ENCODE peak calls at places on chromosomes 6 and 20, in eight cellular contexts. C, Q, V, Z, P, B, H and F are unnamed samples.

GRCh38 chr6:25537349-25538018 is 114.5 kb upstream of the SCGN start:
- DNase-seq in C (no peak), Q (no peak), V (no peak), Z (no peak), P (no peak), B (no peak), H (no peak), F (no peak)

GRCh38 chr6:3869632-3870527 is 20.7 kb downstream of the FAM50B start:
- DNase-seq in C (no peak), Q (no peak), V (no peak), Z (peak; percentile 19), P (no peak), B (no peak), H (peak; percentile 65), F (no peak)

GRCh38 chr6:51640016-51640415 is 447.4 kb downstream of the PKHD1 start:
- DNase-seq in C (no peak), Q (no peak), V (no peak), Z (no peak), P (no peak), B (no peak), H (no peak), F (no peak)

GRCh38 chr6:105616521-105616920 is 213.6 kb upstream of the PREP start:
- DNase-seq in C (no peak), Q (no peak), V (no peak), Z (no peak), P (no peak), B (no peak), H (no peak), F (no peak)

GRCh38 chr20:21104466-21104761 is 1.7 kb downstream of the LINC00237 start:
- DNase-seq in C (no peak), Q (no peak), V (no peak), Z (no peak), P (no peak), B (no peak), H (no peak), F (no peak)

GRCh38 chr6:2900221-2900807 is 2.8 kb downstream of the SERPINB9 start:
- DNase-seq in C (no peak), Q (no peak), V (no peak), Z (no peak), P (no peak), B (no peak), H (no peak), F (no peak)

GRCh38 chr20:32479012-32479411 is 106.1 kb downstream of the NOL4L start:
- DNase-seq in C (no peak), Q (no peak), V (no peak), Z (no peak), P (no peak), B (no peak), H (no peak), F (peak; percentile 41)

GRCh38 chr6:8064638-8065518 is 689 bp upstream of the BLOC1S5 start:
- DNase-seq in C (no peak), Q (no peak), V (no peak), Z (no peak), P (no peak), B (no peak), H (no peak), F (no peak)

GRCh38 chr20:32017711-32018251 is 7.5 kb downstream of the CCM2L start:
- DNase-seq in C (peak; percentile 85), Q (peak; percentile 79), V (peak; percentile 34), Z (peak; percentile 54), P (peak; percentile 81), B (peak; percentile 60), H (peak; percentile 72), F (peak; percentile 79)

GRCh38 chr6:72212686-72213085 is 326.3 kb downstream of the RIMS1 start:
- DNase-seq in C (no peak), Q (no peak), V (no peak), Z (no peak), P (no peak), B (no peak), H (no peak), F (no peak)

GRCh38 chr6:151738267-151738666 is 69.2 kb upstream of the ESR1 start:
- DNase-seq in C (no peak), Q (no peak), V (no peak), Z (no peak), P (no peak), B (no peak), H (no peak), F (no peak)

GRCh38 chr6:113449051-113449450 is 408.1 kb upstream of the MARCKS start:
- DNase-seq in C (no peak), Q (peak; percentile 45), V (no peak), Z (no peak), P (no peak), B (no peak), H (no peak), F (no peak)

GRCh38 chr6:44701038-44701636 is 313.6 kb downstream of the CDC5L start:
- DNase-seq in C (no peak), Q (no peak), V (no peak), Z (no peak), P (no peak), B (no peak), H (no peak), F (no peak)

GRCh38 chr6:43621836-43622180 is 7.3 kb downstream of the GTPBP2 start:
- DNase-seq in C (no peak), Q (no peak), V (no peak), Z (no peak), P (no peak), B (no peak), H (no peak), F (no peak)

GRCh38 chr6:30981942-30982772 is 1.4 kb upstream of the MUC21 start:
- DNase-seq in C (no peak), Q (no peak), V (peak; percentile 27), Z (no peak), P (peak; percentile 46), B (peak; percentile 24), H (peak; percentile 52), F (no peak)

GRCh38 chr20:35742741-35743523 is 872 bp upstream of the RBM39 start:
- DNase-seq in C (no peak), Q (no peak), V (no peak), Z (no peak), P (no peak), B (no peak), H (no peak), F (no peak)

GRCh38 chr6:99282479-99283062 is 66.9 kb downstream of the FAXC start:
- DNase-seq in C (no peak), Q (peak; percentile 7), V (no peak), Z (no peak), P (no peak), B (no peak), H (no peak), F (no peak)

DNA sequence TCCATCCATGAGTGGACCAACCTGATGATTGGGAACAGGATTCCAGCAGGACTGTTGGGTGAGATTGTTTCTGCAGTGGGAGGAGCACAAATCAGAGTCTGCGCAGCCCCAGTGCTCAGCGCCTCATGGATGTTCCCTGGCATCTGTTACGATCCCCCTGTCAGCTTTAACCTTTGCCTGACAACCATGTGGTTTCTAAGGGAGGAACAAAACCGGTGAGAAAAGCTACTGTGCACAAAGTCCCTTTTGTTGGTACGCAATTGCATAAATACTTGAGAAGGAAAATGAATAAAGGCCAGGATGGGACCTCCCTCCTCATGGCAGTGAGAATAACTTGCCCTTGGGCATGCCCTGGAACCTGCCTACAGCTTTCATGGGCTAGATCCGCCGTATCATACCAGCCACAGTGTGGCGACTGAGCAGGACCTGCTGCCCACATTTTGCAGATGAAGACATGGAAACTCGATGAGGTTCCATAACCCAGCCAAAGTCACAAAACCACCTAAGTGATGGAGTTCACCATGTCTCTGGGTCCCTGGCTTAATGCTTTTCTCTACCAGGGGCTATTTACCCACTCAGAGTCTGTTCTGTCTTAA is 81.0 kb downstream of the RIN2 start:
- DNase-seq in C (no peak), Q (no peak), V (no peak), Z (no peak), P (no peak), B (no peak), H (no peak), F (no peak)
- TF ChIP-seq POLR2A in C (no peak), Q (no peak), V (no peak), Z (no peak), P (no peak), B (no peak), H (no peak), F (no peak)

DNA sequence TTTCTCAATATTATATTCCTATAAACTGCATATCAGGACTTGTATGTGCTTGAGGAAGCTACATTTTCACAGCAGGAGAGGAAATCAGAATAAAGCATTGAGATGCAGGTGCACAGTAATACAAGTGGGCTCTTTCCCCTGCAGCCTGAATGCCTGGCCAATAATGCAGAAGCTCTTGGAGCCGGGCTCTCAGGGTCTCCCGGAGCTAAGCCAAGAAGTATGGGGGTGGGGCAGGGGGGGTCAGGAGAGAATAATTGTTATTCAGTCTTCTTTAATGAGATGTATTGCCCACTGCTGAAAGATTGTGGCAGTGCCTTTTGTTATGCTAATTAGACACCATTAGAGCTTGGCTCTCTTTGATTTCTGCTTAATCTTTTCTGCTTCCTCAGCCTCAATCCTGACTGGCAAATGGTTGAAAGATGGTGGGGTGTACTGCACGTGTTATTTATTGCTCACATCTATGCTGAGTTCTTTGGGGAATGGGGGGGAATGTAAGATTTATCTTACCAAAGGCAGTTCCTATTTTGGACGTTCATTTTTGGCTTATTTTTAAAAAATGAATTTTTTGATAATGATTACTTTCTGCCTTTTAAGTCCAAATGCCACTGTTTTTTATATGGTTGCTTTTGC is 407.6 kb upstream of the SOX4 start:
- DNase-seq in C (peak; percentile 80), Q (no peak), V (no peak), Z (no peak), P (no peak), B (no peak), H (no peak), F (no peak)
- H3K4me1 ChIP-seq in C (peaks cover 11% of the 10 kb centered on the region), Q (peaks cover 4% of the 10 kb centered on the region), V (no peaks in the 10 kb centered on the region), Z (peaks cover 2% of the 10 kb centered on the region), P (no peaks in the 10 kb centered on the region), B (no peaks in the 10 kb centered on the region), H (peaks cover 14% of the 10 kb centered on the region), F (peaks cover 9% of the 10 kb centered on the region)

GRCh38 chr6:33885121-33886057 is 81.6 kb upstream of the MLN start:
- DNase-seq in C (no peak), Q (peak; percentile 59), V (no peak), Z (peak; percentile 40), P (no peak), B (no peak), H (no peak), F (no peak)

GRCh38 chr6:33882154-33882553 is 78.4 kb upstream of the MLN start:
- DNase-seq in C (no peak), Q (no peak), V (peak; percentile 74), Z (peak; percentile 39), P (no peak), B (peak; percentile 81), H (no peak), F (no peak)

GRCh38 chr6:33888183-33888582 is 84.4 kb upstream of the MLN start:
- DNase-seq in C (no peak), Q (no peak), V (no peak), Z (no peak), P (no peak), B (no peak), H (no peak), F (no peak)

GRCh38 chr6:33880746-33881145 is 76.9 kb upstream of the MLN start:
- DNase-seq in C (no peak), Q (no peak), V (no peak), Z (peak; percentile 35), P (no peak), B (no peak), H (no peak), F (no peak)

GRCh38 chr6:33886673-33887144 is 82.9 kb upstream of the MLN start:
- DNase-seq in C (no peak), Q (no peak), V (no peak), Z (peak; percentile 58), P (no peak), B (peak; percentile 47), H (no peak), F (no peak)
- TF ChIP-seq POLR2AphosphoS5 in C (no peak), Q (no peak), V (no peak), Z (peak; percentile 94), P (no peak), B (peak; percentile 85), H (no peak), F (no peak)

GRCh38 chr20:57407541-57407956 is 16.4 kb downstream of the RBM38 start:
- DNase-seq in C (no peak), Q (no peak), V (no peak), Z (no peak), P (no peak), B (no peak), H (no peak), F (peak; percentile 78)
- TF ChIP-seq POLR2A in C (no peak), Q (no peak), V (no peak), Z (no peak), P (no peak), B (no peak), H (no peak), F (no peak)